ENCODE peak calls at places on chromosomes 2 and 18, in seven cellular contexts. L is pulmonary artery endothelial cell, P is GM06990, B is GM12865, S is IMR-90, A is HAP-1, Q is RCC 7860. X is an unnamed sample.

GRCh38 chr18:59114160-59114559 is 25.5 kb upstream of the SEC11C start:
- DNase-seq in L (no peak), P (no peak), B (no peak), S (peak; percentile 14), A (no peak), Q (peak; percentile 11), X (no peak)

GRCh38 chr2:219001100-219001576 is 7.9 kb upstream of the CRYBA2 start:
- DNase-seq in L (no peak), P (no peak), B (no peak), S (no peak), A (no peak), Q (no peak), X (no peak)

GRCh38 chr2:9095690-9096089 is 92.2 kb upstream of the MBOAT2 start:
- DNase-seq in L (no peak), P (no peak), B (no peak), S (peak; percentile 44), A (no peak), Q (no peak), X (no peak)

GRCh38 chr2:127909019-127909418 is 23.3 kb upstream of the AMMECR1L start:
- DNase-seq in L (no peak), P (no peak), B (no peak), S (no peak), A (no peak), Q (no peak), X (no peak)

GRCh38 chr18:67862069-67862468 is 345.5 kb upstream of the DSEL start:
- DNase-seq in L (no peak), P (no peak), B (no peak), S (peak; percentile 38), A (no peak), Q (no peak), X (no peak)

GRCh38 chr2:156826342-156826933 is 390.3 kb downstream of the GPD2 start:
- DNase-seq in L (no peak), P (no peak), B (no peak), S (peak; percentile 82), A (no peak), Q (no peak), X (no peak)

GRCh38 chr2:176126929-176127768 is 2.4 kb upstream of the HOXD8 start:
- DNase-seq in L (no peak), P (no peak), B (peak; percentile 61), S (peak; percentile 58), A (no peak), Q (no peak), X (no peak)

GRCh38 chr18:35289293-35290069 is 548 bp downstream of the ZSCAN30 start:
- DNase-seq in L (no peak), P (no peak), B (peak; percentile 49), S (peak; percentile 9), A (peak; percentile 16), Q (no peak), X (no peak)

GRCh38 chr2:39996653-39997080 is 217.6 kb upstream of the THUMPD2 start:
- DNase-seq in L (no peak), P (no peak), B (no peak), S (peak; percentile 95), A (no peak), Q (peak; percentile 73), X (no peak)